ENCODE peak calls at places on chromosomes 11 and 22, in eight cellular contexts. V, J, M, P, F, W, E and Y are unnamed samples.

GRCh38 chr22:17969732-17970131 is 54.6 kb downstream of the MICAL3 start:
- DNase-seq in P (no peak), F (no peak), W (no peak), V (peak), M (peak), J (peak), E (no peak), Y (peak)

GRCh38 chr22:31124290-31124689 is 1.5 kb downstream of the INPP5J start:
- DNase-seq in V (no peak), J (no peak), F (no peak), M (no peak), P (no peak), E (no peak), W (no peak), Y (peak)

GRCh38 chr22:19419464-19420178 is 11.9 kb downstream of the HIRA start:
- DNase-seq in V (no peak), F (no peak), M (peak), P (no peak), E (no peak), W (no peak), J (no peak), Y (no peak)

GRCh38 chr11:14388352-14388751 is 29.4 kb upstream of the RRAS2 start:
- DNase-seq in V (no peak), W (no peak), M (no peak), F (no peak), E (no peak), P (no peak), J (no peak), Y (peak)

GRCh38 chr11:10263929-10264328 is 30.1 kb downstream of the SBF2 start:
- DNase-seq in E (no peak), J (peak), V (peak), F (no peak), W (no peak), P (no peak), M (no peak), Y (peak)

GRCh38 chr11:63673579-63673978 is 2.4 kb upstream of the ATL3 start:
- DNase-seq in M (no peak), V (no peak), F (no peak), P (no peak), E (no peak), J (peak), W (no peak), Y (peak)

GRCh38 chr11:66346476-66347424 is 679 bp downstream of the B4GAT1 start:
- DNase-seq in F (no peak), W (no peak), J (no peak), M (no peak), V (no peak), P (peak), E (no peak), Y (peak)

GRCh38 chr11:78300108-78300507 is 111.4 kb downstream of the USP35 start:
- DNase-seq in E (no peak), J (no peak), M (no peak), W (no peak), P (no peak), F (no peak), V (no peak), Y (no peak)

GRCh38 chr11:69567951-69568808 is 72.8 kb upstream of the CCND1 start:
- DNase-seq in E (no peak), P (no peak), F (no peak), M (no peak), W (no peak), J (no peak), V (peak), Y (no peak)

GRCh38 chr22:40572976-40573375 is 63.5 kb downstream of the MRTFA start:
- DNase-seq in V (no peak), W (no peak), F (no peak), M (no peak), E (no peak), P (no peak), J (no peak), Y (no peak)

GRCh38 chr22:36982136-36982535 is 37.1 kb downstream of the TST start:
- DNase-seq in V (no peak), F (no peak), E (no peak), W (no peak), P (no peak), J (no peak), M (peak), Y (peak)

GRCh38 chr11:44773351-44773965 is 46.7 kb downstream of the TSPAN18 start:
- DNase-seq in P (no peak), E (no peak), F (no peak), M (no peak), W (no peak), J (no peak), V (no peak), Y (no peak)

GRCh38 chr11:17563248-17563647 is 16.2 kb downstream of the OTOG start:
- DNase-seq in M (peak), J (no peak), F (no peak), P (peak), E (no peak), V (peak), W (no peak), Y (peak)

GRCh38 chr22:20267441-20268288 is 453 bp downstream of the RTN4R start:
- DNase-seq in W (no peak), E (no peak), V (no peak), F (peak), P (peak), J (no peak), M (peak), Y (no peak)

GRCh38 chr11:952406-953385 is 27.0 kb downstream of the AP2A2 start:
- DNase-seq in E (no peak), J (no peak), V (no peak), M (no peak), W (no peak), P (peak), F (peak), Y (peak)

GRCh38 chr22:21028277-21029251 is 3.8 kb downstream of the SLC7A4 start:
- DNase-seq in M (peak), F (no peak), W (no peak), V (no peak), E (no peak), P (no peak), J (no peak), Y (peak)

GRCh38 chr11:77065878-77066228 is 918 bp upstream of the CAPN5 start:
- DNase-seq in F (no peak), M (peak), P (no peak), W (no peak), E (no peak), V (peak), J (peak), Y (no peak)

GRCh38 chr22:39306456-39307361 is 12.7 kb downstream of the RPL3 start:
- DNase-seq in F (no peak), V (no peak), W (no peak), P (peak), M (peak), J (peak), E (peak), Y (peak)

GRCh38 chr11:19577849-19578619 is 134.6 kb upstream of the NAV2 start:
- DNase-seq in F (no peak), E (peak), P (no peak), M (no peak), J (peak), W (peak), V (peak), Y (peak)

GRCh38 chr22:50440544-50441249 is 34.1 kb downstream of the SBF1 start:
- DNase-seq in E (no peak), F (no peak), M (no peak), P (no peak), W (no peak), J (no peak), V (no peak), Y (no peak)

GRCh38 chr11:112795142-112795815 is 165.9 kb upstream of the NCAM1 start:
- DNase-seq in P (peak), M (peak), E (peak), W (no peak), F (peak), V (peak), J (peak), Y (no peak)

GRCh38 chr11:69310934-69311766 is 17.2 kb downstream of the MYEOV start:
- DNase-seq in P (no peak), E (no peak), F (no peak), M (no peak), V (peak), J (no peak), W (no peak), Y (no peak)

GRCh38 chr11:129828301-129828836 is 12.7 kb downstream of the TMEM45B start:
- DNase-seq in W (no peak), J (no peak), V (no peak), P (peak), E (no peak), F (peak), M (no peak), Y (no peak)

GRCh38 chr11:112719736-112720525 is 241.3 kb upstream of the NCAM1 start:
- DNase-seq in M (no peak), J (no peak), E (no peak), P (peak), F (no peak), V (no peak), W (no peak), Y (no peak)

GRCh38 chr11:48012051-48012391 is 31.7 kb downstream of the PTPRJ start:
- DNase-seq in P (no peak), W (no peak), V (no peak), E (no peak), J (no peak), M (no peak), F (peak), Y (no peak)

GRCh38 chr11:103682318-103683184 is 353.9 kb upstream of the DDI1 start:
- DNase-seq in P (peak), W (peak), E (peak), V (peak), J (peak), F (peak), M (peak), Y (peak)